ENCODE peak calls at places on chromosomes 5 and 9, in ten cellular contexts. Z is adipocyte, M is SK-N-SH, L is Calu3, V is choroid plexus epithelial cell, G is nephron progenitor cell, Q is GM20000, U is T-cell, F is HCT116, C is NCI-H1105. K is an unnamed sample.

GRCh38 chr5:151081426-151082273 is 816 bp upstream of the TNIP1 start:
- DNase-seq in L (no peak), Q (no peak), C (peak), V (peak), Z (peak), M (no peak), U (no peak), G (no peak), F (no peak), K (no peak)

GRCh38 chr9:79057576-79057975 is 514.2 kb upstream of the TLE4 start:
- DNase-seq in C (no peak), M (no peak), V (peak), F (no peak), L (no peak), Q (no peak), G (no peak), U (no peak), Z (peak), K (no peak)

GRCh38 chr5:176743136-176743827 is 67.1 kb upstream of the UNC5A start:
- DNase-seq in C (no peak), U (no peak), G (peak), V (no peak), M (peak), L (peak), Z (peak), F (no peak), Q (peak), K (no peak)

GRCh38 chr5:169875091-169875727 is 105.1 kb downstream of the INSYN2B start:
- DNase-seq in L (no peak), M (no peak), F (no peak), C (no peak), Z (peak), G (no peak), Q (no peak), U (no peak), V (peak), K (no peak)

GRCh38 chr5:78293856-78294249 is 645 bp downstream of the AP3B1 start:
- DNase-seq in Z (peak), L (no peak), Q (no peak), F (no peak), M (peak), G (no peak), V (peak), U (no peak), C (no peak), K (peak)

GRCh38 chr5:143890475-143890874 is 78.5 kb downstream of the HMHB1 start:
- DNase-seq in C (peak), Q (no peak), L (no peak), F (no peak), V (peak), U (no peak), Z (peak), G (no peak), M (no peak), K (no peak)

GRCh38 chr5:173474881-173475287 is 141.6 kb downstream of the BOD1 start:
- DNase-seq in U (no peak), M (no peak), F (no peak), V (peak), G (no peak), Q (no peak), C (no peak), L (no peak), Z (peak), K (no peak)

GRCh38 chr9:131228988-131229387 is 47.3 kb downstream of the FAM78A start:
- DNase-seq in F (no peak), U (no peak), Z (no peak), L (no peak), V (peak), G (no peak), M (no peak), Q (no peak), C (no peak), K (no peak)

GRCh38 chr5:160486573-160486972 is 64.9 kb downstream of the PTTG1 start:
- DNase-seq in U (peak), F (no peak), Q (peak), C (no peak), M (no peak), Z (no peak), L (no peak), G (no peak), V (no peak), K (no peak)

GRCh38 chr5:126846344-126846743 is 69.4 kb downstream of the LMNB1 start:
- DNase-seq in Q (no peak), G (no peak), V (peak), F (no peak), U (no peak), Z (peak), L (no peak), C (no peak), M (peak), K (no peak)

GRCh38 chr9:15115702-15116639 is 191.0 kb downstream of the TTC39B start:
- DNase-seq in M (no peak), V (no peak), Z (peak), L (no peak), U (no peak), C (no peak), F (no peak), Q (no peak), G (peak), K (no peak)

GRCh38 chr5:1445313-1445894 is at the start of gene SLC6A3:
- DNase-seq in M (peak), U (no peak), V (peak), C (no peak), Z (no peak), L (no peak), F (no peak), Q (peak), G (peak), K (no peak)

GRCh38 chr5:98605010-98605425 is 168.4 kb upstream of the RGMB start:
- DNase-seq in V (peak), M (no peak), L (no peak), F (no peak), Q (no peak), Z (peak), C (no peak), U (no peak), G (no peak), K (no peak)

GRCh38 chr5:135476615-135477493 is 24.7 kb upstream of the TIFAB start:
- DNase-seq in G (no peak), V (no peak), C (no peak), U (no peak), L (no peak), M (no peak), Q (no peak), F (no peak), Z (no peak), K (no peak)

K was measured in SW480.